ENCODE peak calls at places on chromosomes 13 and 19, in ten cellular contexts. One of them, this sample, is unnamed.

GRCh38 chr19:16074488-16075365 is 1.6 kb upstream of the TPM4 start:
- DNase-seq in uterus: no peak
- DNase-seq in GM04504: no peak
- DNase-seq in ecto neural progenitor cell: no peak
- DNase-seq in stimulated activated CD8-positive, alpha-beta memory T cell treated with anti-CD3 and anti-CD28 coated beads, Interleukin-4, amount 100 ng/mL, for 4 hours: no peak
- DNase-seq in Kasumi-1: no peak
- DNase-seq in fibroblast of lung: no peak
- DNase-seq in activated naive CD8-positive, alpha-beta T cell treated with anti-CD3 and anti-CD28 coated beads, Interleukin-2, amount 50 U/mL, for 24 hours: no peak
- DNase-seq in Daoy: no peak
- DNase-seq in NCI-H460: no peak
- DNase-seq in this sample: peak

GRCh38 chr13:93862259-93862658 is 617.2 kb downstream of the DCT start:
- DNase-seq in uterus: no peak
- DNase-seq in GM04504: no peak
- DNase-seq in ecto neural progenitor cell: no peak
- DNase-seq in stimulated activated CD8-positive, alpha-beta memory T cell treated with anti-CD3 and anti-CD28 coated beads, Interleukin-4, amount 100 ng/mL, for 4 hours: no peak
- DNase-seq in Kasumi-1: no peak
- DNase-seq in fibroblast of lung: peak
- DNase-seq in activated naive CD8-positive, alpha-beta T cell treated with anti-CD3 and anti-CD28 coated beads, Interleukin-2, amount 50 U/mL, for 24 hours: no peak
- DNase-seq in Daoy: no peak
- DNase-seq in NCI-H460: peak
- DNase-seq in this sample: no peak

GRCh38 chr19:49852631-49853126 is 1.7 kb downstream of the PTOV1 start:
- DNase-seq in uterus: no peak
- DNase-seq in GM04504: no peak
- DNase-seq in ecto neural progenitor cell: no peak
- DNase-seq in stimulated activated CD8-positive, alpha-beta memory T cell treated with anti-CD3 and anti-CD28 coated beads, Interleukin-4, amount 100 ng/mL, for 4 hours: no peak
- DNase-seq in Kasumi-1: no peak
- DNase-seq in fibroblast of lung: no peak
- DNase-seq in activated naive CD8-positive, alpha-beta T cell treated with anti-CD3 and anti-CD28 coated beads, Interleukin-2, amount 50 U/mL, for 24 hours: no peak
- DNase-seq in Daoy: no peak
- DNase-seq in NCI-H460: no peak
- DNase-seq in this sample: no peak

GRCh38 chr13:112892759-112893569 is 76.0 kb upstream of the MCF2L start:
- DNase-seq in uterus: no peak
- DNase-seq in GM04504: no peak
- DNase-seq in ecto neural progenitor cell: peak
- DNase-seq in stimulated activated CD8-positive, alpha-beta memory T cell treated with anti-CD3 and anti-CD28 coated beads, Interleukin-4, amount 100 ng/mL, for 4 hours: no peak
- DNase-seq in Kasumi-1: peak
- DNase-seq in fibroblast of lung: no peak
- DNase-seq in activated naive CD8-positive, alpha-beta T cell treated with anti-CD3 and anti-CD28 coated beads, Interleukin-2, amount 50 U/mL, for 24 hours: no peak
- DNase-seq in Daoy: no peak
- DNase-seq in NCI-H460: no peak
- DNase-seq in this sample: no peak

GRCh38 chr19:16073988-16074387 is 2.3 kb upstream of the TPM4 start:
- DNase-seq in uterus: no peak
- DNase-seq in GM04504: no peak
- DNase-seq in ecto neural progenitor cell: no peak
- DNase-seq in stimulated activated CD8-positive, alpha-beta memory T cell treated with anti-CD3 and anti-CD28 coated beads, Interleukin-4, amount 100 ng/mL, for 4 hours: no peak
- DNase-seq in Kasumi-1: no peak
- DNase-seq in fibroblast of lung: no peak
- DNase-seq in activated naive CD8-positive, alpha-beta T cell treated with anti-CD3 and anti-CD28 coated beads, Interleukin-2, amount 50 U/mL, for 24 hours: no peak
- DNase-seq in Daoy: no peak
- DNase-seq in NCI-H460: no peak
- DNase-seq in this sample: peak

GRCh38 chr13:41224113-41225110 is 30.0 kb upstream of the KBTBD7 start:
- DNase-seq in uterus: no peak
- DNase-seq in GM04504: peak
- DNase-seq in ecto neural progenitor cell: no peak
- DNase-seq in stimulated activated CD8-positive, alpha-beta memory T cell treated with anti-CD3 and anti-CD28 coated beads, Interleukin-4, amount 100 ng/mL, for 4 hours: no peak
- DNase-seq in Kasumi-1: no peak
- DNase-seq in fibroblast of lung: peak
- DNase-seq in activated naive CD8-positive, alpha-beta T cell treated with anti-CD3 and anti-CD28 coated beads, Interleukin-2, amount 50 U/mL, for 24 hours: no peak
- DNase-seq in Daoy: peak
- DNase-seq in NCI-H460: no peak
- DNase-seq in this sample: no peak

GRCh38 chr13:44263920-44264610 is 109.6 kb upstream of the SERP2 start:
- DNase-seq in uterus: peak
- DNase-seq in GM04504: no peak
- DNase-seq in ecto neural progenitor cell: no peak
- DNase-seq in stimulated activated CD8-positive, alpha-beta memory T cell treated with anti-CD3 and anti-CD28 coated beads, Interleukin-4, amount 100 ng/mL, for 4 hours: no peak
- DNase-seq in Kasumi-1: no peak
- DNase-seq in fibroblast of lung: peak
- DNase-seq in activated naive CD8-positive, alpha-beta T cell treated with anti-CD3 and anti-CD28 coated beads, Interleukin-2, amount 50 U/mL, for 24 hours: no peak
- DNase-seq in Daoy: peak
- DNase-seq in NCI-H460: no peak
- DNase-seq in this sample: no peak

GRCh38 chr13:110319774-110320509 is 12.9 kb downstream of the COL4A2 start:
- DNase-seq in uterus: no peak
- DNase-seq in GM04504: no peak
- DNase-seq in ecto neural progenitor cell: no peak
- DNase-seq in stimulated activated CD8-positive, alpha-beta memory T cell treated with anti-CD3 and anti-CD28 coated beads, Interleukin-4, amount 100 ng/mL, for 4 hours: no peak
- DNase-seq in Kasumi-1: no peak
- DNase-seq in fibroblast of lung: peak
- DNase-seq in activated naive CD8-positive, alpha-beta T cell treated with anti-CD3 and anti-CD28 coated beads, Interleukin-2, amount 50 U/mL, for 24 hours: peak
- DNase-seq in Daoy: peak
- DNase-seq in NCI-H460: no peak
- DNase-seq in this sample: no peak

GRCh38 chr19:1473424-1473851 is 5.6 kb downstream of the C19orf25 start:
- DNase-seq in uterus: no peak
- DNase-seq in GM04504: no peak
- DNase-seq in ecto neural progenitor cell: no peak
- DNase-seq in stimulated activated CD8-positive, alpha-beta memory T cell treated with anti-CD3 and anti-CD28 coated beads, Interleukin-4, amount 100 ng/mL, for 4 hours: no peak
- DNase-seq in Kasumi-1: no peak
- DNase-seq in fibroblast of lung: no peak
- DNase-seq in activated naive CD8-positive, alpha-beta T cell treated with anti-CD3 and anti-CD28 coated beads, Interleukin-2, amount 50 U/mL, for 24 hours: no peak
- DNase-seq in Daoy: no peak
- DNase-seq in NCI-H460: no peak
- DNase-seq in this sample: no peak

GRCh38 chr13:53068841-53069520 is 40.4 kb downstream of the OLFM4 start:
- DNase-seq in uterus: no peak
- DNase-seq in GM04504: no peak
- DNase-seq in ecto neural progenitor cell: peak
- DNase-seq in stimulated activated CD8-positive, alpha-beta memory T cell treated with anti-CD3 and anti-CD28 coated beads, Interleukin-4, amount 100 ng/mL, for 4 hours: no peak
- DNase-seq in Kasumi-1: peak
- DNase-seq in fibroblast of lung: no peak
- DNase-seq in activated naive CD8-positive, alpha-beta T cell treated with anti-CD3 and anti-CD28 coated beads, Interleukin-2, amount 50 U/mL, for 24 hours: no peak
- DNase-seq in Daoy: no peak
- DNase-seq in NCI-H460: no peak
- DNase-seq in this sample: no peak

GRCh38 chr13:76711515-76712182 is 174.6 kb downstream of the KCTD12 start:
- DNase-seq in uterus: peak
- DNase-seq in GM04504: peak
- DNase-seq in ecto neural progenitor cell: no peak
- DNase-seq in stimulated activated CD8-positive, alpha-beta memory T cell treated with anti-CD3 and anti-CD28 coated beads, Interleukin-4, amount 100 ng/mL, for 4 hours: no peak
- DNase-seq in Kasumi-1: peak
- DNase-seq in fibroblast of lung: peak
- DNase-seq in activated naive CD8-positive, alpha-beta T cell treated with anti-CD3 and anti-CD28 coated beads, Interleukin-2, amount 50 U/mL, for 24 hours: no peak
- DNase-seq in Daoy: peak
- DNase-seq in NCI-H460: no peak
- DNase-seq in this sample: no peak

GRCh38 chr19:55157064-55157908 is at the start of gene TNNI3:
- DNase-seq in uterus: no peak
- DNase-seq in GM04504: no peak
- DNase-seq in ecto neural progenitor cell: no peak
- DNase-seq in stimulated activated CD8-positive, alpha-beta memory T cell treated with anti-CD3 and anti-CD28 coated beads, Interleukin-4, amount 100 ng/mL, for 4 hours: no peak
- DNase-seq in Kasumi-1: no peak
- DNase-seq in fibroblast of lung: no peak
- DNase-seq in activated naive CD8-positive, alpha-beta T cell treated with anti-CD3 and anti-CD28 coated beads, Interleukin-2, amount 50 U/mL, for 24 hours: no peak
- DNase-seq in Daoy: no peak
- DNase-seq in NCI-H460: no peak
- DNase-seq in this sample: no peak